ENCODE peak calls at places on chromosome 10, in four cellular contexts. R, B, Z and L are unnamed samples.

GRCh38 chr10:93062499-93063216 is 2.1 kb downstream of the CYP26C1 start:
- DNase-seq in R (no peak), B (no peak), Z (no peak), L (no peak)

GRCh38 chr10:71590786-71591350 is 128.7 kb downstream of the C10orf105 start:
- DNase-seq in R (no peak), B (no peak), Z (no peak), L (no peak)

GRCh38 chr10:4541292-4541691 is 284.7 kb upstream of the AKR1E2 start:
- DNase-seq in R (peak; percentile 37), B (no peak), Z (peak; percentile 35), L (peak; percentile 98)

GRCh38 chr10:5291501-5292195 is 73.1 kb upstream of the UCN3 start:
- DNase-seq in R (no peak), B (peak; percentile 41), Z (peak; percentile 86), L (peak; percentile 42)

GRCh38 chr10:79446451-79447020 is 1.1 kb upstream of the ZCCHC24 start:
- DNase-seq in R (no peak), B (peak; percentile 81), Z (no peak), L (no peak)

GRCh38 chr10:104300736-104301292 is 31.8 kb downstream of the GSTO2 start:
- DNase-seq in R (peak; percentile 86), B (peak; percentile 83), Z (peak; percentile 59), L (peak; percentile 94)

GRCh38 chr10:35011771-35012191 is 78.4 kb downstream of the CUL2 start:
- DNase-seq in R (no peak), B (no peak), Z (no peak), L (no peak)

GRCh38 chr10:35735412-35735811 is 93.3 kb upstream of the FZD8 start:
- DNase-seq in R (no peak), B (no peak), Z (no peak), L (peak; percentile 45)

GRCh38 chr10:129772472-129773358 is 191.4 kb downstream of the EBF3 start:
- DNase-seq in R (no peak), B (peak; percentile 10), Z (no peak), L (no peak)

GRCh38 chr10:68955786-68956532 is at the start of gene DDX21:
- DNase-seq in R (peak; percentile 80), B (peak; percentile 91), Z (peak; percentile 88), L (peak; percentile 80)
- TF ChIP-seq CTCF in R (peak; percentile 73), B (peak; percentile 63), Z (no peak), L (peak; percentile 66)

GRCh38 chr10:114261116-114261515 is 22.1 kb downstream of the VWA2 start:
- DNase-seq in R (peak; percentile 44), B (no peak), Z (no peak), L (no peak)

GRCh38 chr10:114257488-114257887 is 18.4 kb downstream of the VWA2 start:
- DNase-seq in R (no peak), B (no peak), Z (no peak), L (no peak)

GRCh38 chr10:114258274-114258840 is 19.3 kb downstream of the VWA2 start:
- DNase-seq in R (no peak), B (no peak), Z (no peak), L (no peak)

GRCh38 chr10:114260366-114260765 is 21.3 kb downstream of the VWA2 start:
- DNase-seq in R (no peak), B (no peak), Z (no peak), L (no peak)

GRCh38 chr10:114259825-114260224 is 20.8 kb downstream of the VWA2 start:
- DNase-seq in R (no peak), B (peak; percentile 53), Z (peak; percentile 40), L (no peak)
- H3K4me3 ChIP-seq in R (no peak overlapping the region), B (no peak overlapping the region), Z (no peak overlapping the region), L (no peak overlapping the region)

GRCh38 chr10:113051456-113051855 is 101.4 kb downstream of the TCF7L2 start:
- DNase-seq in R (no peak), B (no peak), Z (no peak), L (no peak)

GRCh38 chr10:113053091-113053490 is 103.0 kb downstream of the TCF7L2 start:
- DNase-seq in R (no peak), B (no peak), Z (no peak), L (no peak)

GRCh38 chr10:113053881-113054280 is 103.8 kb downstream of the TCF7L2 start:
- DNase-seq in R (no peak), B (peak; percentile 44), Z (no peak), L (no peak)

GRCh38 chr10:113049881-113050280 is 99.8 kb downstream of the TCF7L2 start:
- DNase-seq in R (no peak), B (no peak), Z (no peak), L (no peak)

GRCh38 chr10:113052076-113052830 is 102.2 kb downstream of the TCF7L2 start:
- DNase-seq in R (no peak), B (no peak), Z (no peak), L (no peak)
- TF ChIP-seq CTCF in R (peak; percentile 44), B (peak; percentile 35), Z (no peak), L (peak; percentile 43)

DNA sequence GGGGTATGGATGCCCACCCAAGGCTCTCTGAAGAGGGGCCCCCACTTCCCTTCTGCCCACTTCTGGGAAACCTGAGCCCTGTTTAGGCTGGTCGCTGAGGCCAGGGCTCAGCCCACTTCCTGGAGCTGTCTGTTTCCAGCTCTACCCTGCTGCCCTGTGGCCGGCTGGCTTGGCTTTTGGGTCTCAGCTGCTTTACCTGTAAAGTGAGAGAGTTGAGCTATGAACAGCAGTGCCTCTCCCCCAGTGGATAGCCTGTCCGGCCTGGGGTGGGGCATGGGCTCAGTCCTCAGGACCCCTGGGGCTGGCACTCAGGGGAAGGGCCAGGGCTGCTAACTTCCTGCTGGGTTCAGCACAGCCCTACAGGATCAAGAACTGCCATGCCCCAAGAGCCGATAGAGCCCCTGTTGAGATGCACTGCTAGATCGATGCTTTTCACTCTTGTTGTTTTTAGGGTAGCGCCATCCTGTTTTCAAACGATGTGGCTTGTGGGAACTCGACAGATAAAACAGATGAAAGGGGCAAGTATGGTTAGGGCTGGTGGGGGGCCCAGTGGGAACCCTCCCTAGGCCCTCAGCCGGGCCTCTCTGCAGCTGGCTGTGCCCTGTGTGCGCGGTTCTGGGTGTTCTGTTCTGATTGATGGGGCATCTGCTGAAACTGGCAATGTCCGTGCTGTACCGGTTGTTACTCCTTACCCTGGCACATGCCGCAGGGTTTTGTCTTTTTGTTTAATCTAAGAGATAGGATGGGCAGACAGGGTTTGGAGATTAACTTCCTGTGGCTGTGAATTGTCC is 9.9 kb upstream of the SFRP5 start:
- DNase-seq in R (no peak), B (no peak), Z (no peak), L (no peak)
- H3K4me3 ChIP-seq in R (no peak overlapping the region), B (no peak overlapping the region), Z (no peak overlapping the region), L (no peak overlapping the region)

DNA sequence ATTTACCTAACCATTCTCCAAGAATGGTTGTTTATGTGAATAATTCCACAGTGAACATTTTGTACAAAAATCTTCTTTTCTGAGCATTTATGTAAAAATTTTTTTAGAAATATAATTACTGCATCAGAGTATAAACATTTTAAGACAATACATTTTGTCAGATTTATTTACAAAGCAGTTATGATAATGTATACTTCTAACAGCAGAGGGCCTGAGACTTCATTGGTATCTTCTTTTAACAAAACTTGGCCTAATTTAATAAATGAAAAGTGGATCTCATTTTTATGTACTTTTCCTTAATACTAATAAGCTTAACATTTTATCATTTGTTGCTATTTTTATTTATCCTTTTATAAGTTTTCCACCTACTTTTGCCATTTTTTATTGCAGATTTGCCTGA is 69.4 kb downstream of the HECTD2 start:
- DNase-seq in R (no peak), B (no peak), Z (no peak), L (no peak)
- TF ChIP-seq CTCF in R (no peak), B (no peak), Z (no peak), L (no peak)

GRCh38 chr10:75226656-75227055 is 9.1 kb downstream of the COMTD1 start:
- DNase-seq in R (no peak), B (no peak), Z (no peak), L (no peak)

GRCh38 chr10:75228834-75229233 is 6.9 kb downstream of the COMTD1 start:
- DNase-seq in R (no peak), B (no peak), Z (no peak), L (no peak)

GRCh38 chr10:75223507-75223906 is 12.2 kb downstream of the COMTD1 start:
- DNase-seq in R (no peak), B (no peak), Z (no peak), L (no peak)

GRCh38 chr10:75228278-75228677 is 7.5 kb downstream of the COMTD1 start:
- DNase-seq in R (no peak), B (no peak), Z (no peak), L (no peak)

GRCh38 chr10:75226055-75226454 is 9.7 kb downstream of the COMTD1 start:
- DNase-seq in R (no peak), B (no peak), Z (no peak), L (no peak)
- H3K4me3 ChIP-seq in R (no peak overlapping the region), B (no peak overlapping the region), Z (no peak overlapping the region), L (no peak overlapping the region)